ENCODE peak calls at places on chromosomes 11 and 22, in nine cellular contexts. One of them, this sample, is unnamed.

GRCh38 chr11:123316003-123316402 is 114.1 kb upstream of the GRAMD1B start:
- DNase-seq in KBM-7: no peak
- DNase-seq in globus pallidus: no peak
- DNase-seq in Daoy: peak
- DNase-seq in progenitor cell of endocrine pancreas: no peak
- DNase-seq in NCI-H524: no peak
- DNase-seq in stimulated activated CD8-positive, alpha-beta memory T cell treated with anti-CD3 and anti-CD28 coated beads, Interleukin-15, amount 100 ng/mL, for 1 hour: no peak
- DNase-seq in CD8-positive, alpha-beta memory T cell: no peak
- DNase-seq in SJSA1: no peak
- DNase-seq in this sample: no peak

GRCh38 chr11:72613977-72614376 is 60.2 kb downstream of the PDE2A start:
- DNase-seq in KBM-7: peak
- DNase-seq in globus pallidus: no peak
- DNase-seq in Daoy: no peak
- DNase-seq in progenitor cell of endocrine pancreas: no peak
- DNase-seq in NCI-H524: no peak
- DNase-seq in stimulated activated CD8-positive, alpha-beta memory T cell treated with anti-CD3 and anti-CD28 coated beads, Interleukin-15, amount 100 ng/mL, for 1 hour: no peak
- DNase-seq in CD8-positive, alpha-beta memory T cell: no peak
- DNase-seq in SJSA1: no peak
- DNase-seq in this sample: peak

GRCh38 chr22:20089977-20090729 is 10.1 kb downstream of the DGCR8 start:
- DNase-seq in KBM-7: no peak
- DNase-seq in globus pallidus: no peak
- DNase-seq in Daoy: no peak
- DNase-seq in progenitor cell of endocrine pancreas: no peak
- DNase-seq in NCI-H524: no peak
- DNase-seq in stimulated activated CD8-positive, alpha-beta memory T cell treated with anti-CD3 and anti-CD28 coated beads, Interleukin-15, amount 100 ng/mL, for 1 hour: no peak
- DNase-seq in CD8-positive, alpha-beta memory T cell: no peak
- DNase-seq in SJSA1: no peak
- DNase-seq in this sample: no peak

GRCh38 chr22:49715450-49715849 is 112.2 kb downstream of the BRD1 start:
- DNase-seq in KBM-7: no peak
- DNase-seq in globus pallidus: no peak
- DNase-seq in Daoy: peak
- DNase-seq in progenitor cell of endocrine pancreas: no peak
- DNase-seq in NCI-H524: no peak
- DNase-seq in stimulated activated CD8-positive, alpha-beta memory T cell treated with anti-CD3 and anti-CD28 coated beads, Interleukin-15, amount 100 ng/mL, for 1 hour: no peak
- DNase-seq in CD8-positive, alpha-beta memory T cell: no peak
- DNase-seq in SJSA1: no peak
- DNase-seq in this sample: no peak

GRCh38 chr11:34647131-34647530 is 26.2 kb downstream of the EHF start:
- DNase-seq in KBM-7: no peak
- DNase-seq in globus pallidus: no peak
- DNase-seq in Daoy: no peak
- DNase-seq in progenitor cell of endocrine pancreas: no peak
- DNase-seq in NCI-H524: no peak
- DNase-seq in stimulated activated CD8-positive, alpha-beta memory T cell treated with anti-CD3 and anti-CD28 coated beads, Interleukin-15, amount 100 ng/mL, for 1 hour: no peak
- DNase-seq in CD8-positive, alpha-beta memory T cell: no peak
- DNase-seq in SJSA1: no peak
- DNase-seq in this sample: no peak

GRCh38 chr11:721913-722811 is 16.1 kb downstream of the EPS8L2 start:
- DNase-seq in KBM-7: peak
- DNase-seq in globus pallidus: no peak
- DNase-seq in Daoy: no peak
- DNase-seq in progenitor cell of endocrine pancreas: no peak
- DNase-seq in NCI-H524: no peak
- DNase-seq in stimulated activated CD8-positive, alpha-beta memory T cell treated with anti-CD3 and anti-CD28 coated beads, Interleukin-15, amount 100 ng/mL, for 1 hour: no peak
- DNase-seq in CD8-positive, alpha-beta memory T cell: peak
- DNase-seq in SJSA1: no peak
- DNase-seq in this sample: no peak

GRCh38 chr11:26849009-26849408 is 127.1 kb upstream of the SLC5A12 start:
- DNase-seq in KBM-7: no peak
- DNase-seq in globus pallidus: peak
- DNase-seq in Daoy: no peak
- DNase-seq in progenitor cell of endocrine pancreas: no peak
- DNase-seq in NCI-H524: no peak
- DNase-seq in stimulated activated CD8-positive, alpha-beta memory T cell treated with anti-CD3 and anti-CD28 coated beads, Interleukin-15, amount 100 ng/mL, for 1 hour: no peak
- DNase-seq in CD8-positive, alpha-beta memory T cell: no peak
- DNase-seq in SJSA1: no peak
- DNase-seq in this sample: no peak

GRCh38 chr11:20154381-20154780 is 5.9 kb downstream of the DBX1 start:
- DNase-seq in KBM-7: no peak
- DNase-seq in globus pallidus: no peak
- DNase-seq in Daoy: peak
- DNase-seq in progenitor cell of endocrine pancreas: no peak
- DNase-seq in NCI-H524: no peak
- DNase-seq in stimulated activated CD8-positive, alpha-beta memory T cell treated with anti-CD3 and anti-CD28 coated beads, Interleukin-15, amount 100 ng/mL, for 1 hour: no peak
- DNase-seq in CD8-positive, alpha-beta memory T cell: no peak
- DNase-seq in SJSA1: no peak
- DNase-seq in this sample: no peak

GRCh38 chr11:64164392-64165312 is 1.3 kb downstream of the MACROD1 start:
- DNase-seq in KBM-7: peak
- DNase-seq in globus pallidus: no peak
- DNase-seq in Daoy: no peak
- DNase-seq in progenitor cell of endocrine pancreas: no peak
- DNase-seq in NCI-H524: peak
- DNase-seq in stimulated activated CD8-positive, alpha-beta memory T cell treated with anti-CD3 and anti-CD28 coated beads, Interleukin-15, amount 100 ng/mL, for 1 hour: no peak
- DNase-seq in CD8-positive, alpha-beta memory T cell: no peak
- DNase-seq in SJSA1: no peak
- DNase-seq in this sample: no peak

GRCh38 chr11:95586155-95586554 is 203.4 kb downstream of the FAM76B start:
- DNase-seq in KBM-7: no peak
- DNase-seq in globus pallidus: no peak
- DNase-seq in Daoy: no peak
- DNase-seq in progenitor cell of endocrine pancreas: no peak
- DNase-seq in NCI-H524: no peak
- DNase-seq in stimulated activated CD8-positive, alpha-beta memory T cell treated with anti-CD3 and anti-CD28 coated beads, Interleukin-15, amount 100 ng/mL, for 1 hour: no peak
- DNase-seq in CD8-positive, alpha-beta memory T cell: no peak
- DNase-seq in SJSA1: no peak
- DNase-seq in this sample: no peak

GRCh38 chr11:74680035-74680671 is 51.1 kb downstream of the CHRDL2 start:
- DNase-seq in KBM-7: no peak
- DNase-seq in globus pallidus: no peak
- DNase-seq in Daoy: no peak
- DNase-seq in progenitor cell of endocrine pancreas: no peak
- DNase-seq in NCI-H524: no peak
- DNase-seq in stimulated activated CD8-positive, alpha-beta memory T cell treated with anti-CD3 and anti-CD28 coated beads, Interleukin-15, amount 100 ng/mL, for 1 hour: no peak
- DNase-seq in CD8-positive, alpha-beta memory T cell: no peak
- DNase-seq in SJSA1: peak
- DNase-seq in this sample: no peak

GRCh38 chr11:118623291-118623655 is 15.9 kb downstream of the PHLDB1 start:
- DNase-seq in KBM-7: no peak
- DNase-seq in globus pallidus: no peak
- DNase-seq in Daoy: peak
- DNase-seq in progenitor cell of endocrine pancreas: no peak
- DNase-seq in NCI-H524: no peak
- DNase-seq in stimulated activated CD8-positive, alpha-beta memory T cell treated with anti-CD3 and anti-CD28 coated beads, Interleukin-15, amount 100 ng/mL, for 1 hour: no peak
- DNase-seq in CD8-positive, alpha-beta memory T cell: no peak
- DNase-seq in SJSA1: no peak
- DNase-seq in this sample: no peak

This sample was measured in pons.